ENCODE peak calls at places on chromosome 1, in four cellular contexts. One of them, this sample, is unnamed.

GRCh38 chr1:205849619-205850355 is at the start of gene PM20D1:
- DNase-seq in substantia nigra: no peak
- DNase-seq in H9: peak; percentile 46
- DNase-seq in adrenal gland: peak; percentile 75
- DNase-seq in this sample: no peak

GRCh38 chr1:204564835-204565234 is 48.6 kb downstream of the MDM4 start:
- DNase-seq in substantia nigra: no peak
- DNase-seq in H9: no peak
- DNase-seq in adrenal gland: no peak
- DNase-seq in this sample: no peak

GRCh38 chr1:185567006-185567405 is 167.2 kb upstream of the HMCN1 start:
- DNase-seq in substantia nigra: no peak
- DNase-seq in adrenal gland: no peak
- DNase-seq in H9: no peak
- DNase-seq in this sample: no peak

GRCh38 chr1:61322769-61323168 is 240.4 kb downstream of the NFIA start:
- DNase-seq in H9: no peak
- DNase-seq in substantia nigra: no peak
- DNase-seq in adrenal gland: no peak
- DNase-seq in this sample: no peak

GRCh38 chr1:29925058-29925457 is 688.7 kb downstream of the PTPRU start:
- DNase-seq in adrenal gland: no peak
- DNase-seq in substantia nigra: no peak
- DNase-seq in H9: no peak
- DNase-seq in this sample: no peak

GRCh38 chr1:43348809-43349593 is 9.8 kb upstream of the CDC20 start:
- DNase-seq in H9: peak; percentile 98
- DNase-seq in adrenal gland: peak; percentile 89
- DNase-seq in substantia nigra: peak; percentile 59
- DNase-seq in this sample: peak; percentile 59

GRCh38 chr1:101587749-101588148 is 350.9 kb downstream of the S1PR1 start:
- DNase-seq in substantia nigra: no peak
- DNase-seq in H9: no peak
- DNase-seq in adrenal gland: peak; percentile 26
- DNase-seq in this sample: peak; percentile 27

GRCh38 chr1:226870323-226871046 is at the start of gene PSEN2:
- DNase-seq in H9: peak; percentile 60
- DNase-seq in adrenal gland: peak; percentile 86
- DNase-seq in substantia nigra: peak; percentile 27
- DNase-seq in this sample: peak; percentile 81

GRCh38 chr1:98947071-98947470 is 57.6 kb downstream of the PLPPR5 start:
- DNase-seq in H9: no peak
- DNase-seq in substantia nigra: no peak
- DNase-seq in adrenal gland: no peak
- DNase-seq in this sample: no peak

GRCh38 chr1:162690672-162691434 is 58.6 kb downstream of the DDR2 start:
- DNase-seq in substantia nigra: no peak
- DNase-seq in adrenal gland: peak; percentile 92
- DNase-seq in H9: peak; percentile 61
- DNase-seq in this sample: peak; percentile 39

GRCh38 chr1:206687915-206688442 is 3.3 kb downstream of the MAPKAPK2 start:
- DNase-seq in H9: peak; percentile 85
- DNase-seq in substantia nigra: no peak
- DNase-seq in adrenal gland: peak; percentile 70
- DNase-seq in this sample: peak; percentile 75

GRCh38 chr1:151106891-151107290 is 36.3 kb downstream of the GABPB2 start:
- DNase-seq in substantia nigra: no peak
- DNase-seq in H9: no peak
- DNase-seq in adrenal gland: no peak
- DNase-seq in this sample: no peak

GRCh38 chr1:79497193-79497773 is 490.8 kb upstream of the ADGRL4 start:
- DNase-seq in substantia nigra: peak; percentile 4
- DNase-seq in H9: no peak
- DNase-seq in adrenal gland: no peak
- DNase-seq in this sample: peak; percentile 64

GRCh38 chr1:37793773-37794371 is at the start of gene MANEAL:
- DNase-seq in H9: peak; percentile 56
- DNase-seq in adrenal gland: peak; percentile 46
- DNase-seq in substantia nigra: peak; percentile 29
- DNase-seq in this sample: peak; percentile 74

GRCh38 chr1:180372728-180373127 is 129.6 kb downstream of the ACBD6 start:
- DNase-seq in adrenal gland: no peak
- DNase-seq in substantia nigra: no peak
- DNase-seq in H9: no peak
- DNase-seq in this sample: no peak

GRCh38 chr1:39230261-39231190 is 26.0 kb downstream of the MACF1 start:
- DNase-seq in H9: no peak
- DNase-seq in adrenal gland: peak; percentile 60
- DNase-seq in substantia nigra: no peak
- DNase-seq in this sample: no peak

GRCh38 chr1:29974345-29974744 is 738.0 kb downstream of the PTPRU start:
- DNase-seq in adrenal gland: no peak
- DNase-seq in H9: peak; percentile 50
- DNase-seq in substantia nigra: no peak
- DNase-seq in this sample: no peak

GRCh38 chr1:228898582-228898992 is 163.3 kb downstream of the RHOU start:
- DNase-seq in adrenal gland: no peak
- DNase-seq in substantia nigra: no peak
- DNase-seq in H9: no peak
- DNase-seq in this sample: no peak

GRCh38 chr1:154837679-154838171 is 32.4 kb downstream of the KCNN3 start:
- DNase-seq in H9: no peak
- DNase-seq in substantia nigra: no peak
- DNase-seq in adrenal gland: no peak
- DNase-seq in this sample: peak; percentile 90

GRCh38 chr1:116228501-116228900 is 117.3 kb downstream of the MAB21L3 start:
- DNase-seq in H9: no peak
- DNase-seq in substantia nigra: no peak
- DNase-seq in adrenal gland: no peak
- DNase-seq in this sample: no peak

GRCh38 chr1:84192681-84193080 is 48.6 kb downstream of the PRKACB start:
- DNase-seq in H9: no peak
- DNase-seq in adrenal gland: no peak
- DNase-seq in substantia nigra: no peak
- DNase-seq in this sample: no peak

GRCh38 chr1:168635129-168635528 is 58.7 kb downstream of the XCL1 start:
- DNase-seq in adrenal gland: no peak
- DNase-seq in H9: no peak
- DNase-seq in substantia nigra: no peak
- DNase-seq in this sample: no peak

GRCh38 chr1:84847253-84848247 is 45.5 kb downstream of the LPAR3 start:
- DNase-seq in H9: no peak
- DNase-seq in substantia nigra: peak; percentile 3
- DNase-seq in adrenal gland: peak; percentile 45
- DNase-seq in this sample: peak; percentile 74

GRCh38 chr1:219585837-219586465 is 27.0 kb downstream of the ZC3H11B start:
- DNase-seq in H9: no peak
- DNase-seq in substantia nigra: no peak
- DNase-seq in adrenal gland: no peak
- DNase-seq in this sample: peak; percentile 47

GRCh38 chr1:155942578-155943141 is 1.2 kb downstream of the RXFP4 start:
- DNase-seq in substantia nigra: no peak
- DNase-seq in H9: no peak
- DNase-seq in adrenal gland: no peak
- DNase-seq in this sample: peak; percentile 40

GRCh38 chr1:3618904-3619671 is 5.7 kb upstream of the TPRG1L start:
- DNase-seq in H9: peak; percentile 79
- DNase-seq in adrenal gland: peak; percentile 61
- DNase-seq in substantia nigra: peak; percentile 73
- DNase-seq in this sample: peak; percentile 90

GRCh38 chr1:170520601-170521000 is 11.4 kb upstream of the GORAB start:
- DNase-seq in adrenal gland: no peak
- DNase-seq in H9: no peak
- DNase-seq in substantia nigra: no peak
- DNase-seq in this sample: no peak

GRCh38 chr1:84410328-84411107 is 12.2 kb downstream of the DNASE2B start:
- DNase-seq in adrenal gland: no peak
- DNase-seq in substantia nigra: no peak
- DNase-seq in H9: no peak
- DNase-seq in this sample: no peak

DNA sequence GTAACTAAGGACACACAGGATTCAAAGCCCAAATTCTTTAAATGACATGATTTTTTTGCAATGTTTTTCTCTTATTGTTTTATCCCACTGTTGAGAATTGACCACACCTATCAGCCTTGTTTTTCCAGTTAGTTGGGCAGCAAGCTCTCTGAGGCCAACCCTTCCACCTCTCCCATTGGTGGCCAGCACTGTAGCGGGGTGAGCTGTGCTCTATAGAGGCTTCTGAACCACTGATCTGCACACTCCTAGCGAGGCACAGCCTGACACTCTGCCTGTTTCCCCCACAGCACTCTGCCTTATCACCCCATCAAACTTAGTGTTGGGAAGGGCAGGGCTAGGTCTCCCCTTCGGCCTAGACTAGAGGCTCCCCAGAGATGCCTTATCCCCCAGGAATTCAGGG is 19.5 kb downstream of the AHDC1 start:
- DNase-seq in adrenal gland: no peak
- DNase-seq in H9: no peak
- DNase-seq in substantia nigra: no peak
- DNase-seq in this sample: no peak
- H3K27ac ChIP-seq in adrenal gland: peak overlapping the region; percentile 63
- H3K27ac ChIP-seq in H9: no peak overlapping the region
- H3K27ac ChIP-seq in substantia nigra: no peak overlapping the region
- H3K27ac ChIP-seq in this sample: no peak overlapping the region

GRCh38 chr1:238485906-238486219 is 595.1 kb upstream of the ZP4 start:
- DNase-seq in substantia nigra: no peak
- DNase-seq in H9: peak; percentile 57
- DNase-seq in adrenal gland: no peak
- DNase-seq in this sample: no peak
- H3K27ac ChIP-seq in substantia nigra: no peak overlapping the region
- H3K27ac ChIP-seq in H9: peak overlapping the region; percentile 41
- H3K27ac ChIP-seq in adrenal gland: no peak overlapping the region
- H3K27ac ChIP-seq in this sample: no peak overlapping the region

GRCh38 chr1:232767381-232768074 is 37.7 kb upstream of the MAP10 start:
- DNase-seq in adrenal gland: peak; percentile 64
- DNase-seq in substantia nigra: no peak
- DNase-seq in H9: no peak
- DNase-seq in this sample: no peak
- H3K27ac ChIP-seq in adrenal gland: peak overlapping the region; percentile 30
- H3K27ac ChIP-seq in substantia nigra: no peak overlapping the region
- H3K27ac ChIP-seq in H9: no peak overlapping the region
- H3K27ac ChIP-seq in this sample: no peak overlapping the region

GRCh38 chr1:78359666-78360065 is 131.1 kb upstream of the PTGFR start:
- DNase-seq in adrenal gland: no peak
- DNase-seq in H9: no peak
- DNase-seq in substantia nigra: no peak
- DNase-seq in this sample: no peak

GRCh38 chr1:78358145-78358544 is 132.6 kb upstream of the PTGFR start:
- DNase-seq in H9: no peak
- DNase-seq in substantia nigra: no peak
- DNase-seq in adrenal gland: no peak
- DNase-seq in this sample: no peak

GRCh38 chr1:78351551-78352216 is 139.1 kb upstream of the PTGFR start:
- DNase-seq in substantia nigra: no peak
- DNase-seq in H9: no peak
- DNase-seq in adrenal gland: no peak
- DNase-seq in this sample: no peak

GRCh38 chr1:78360584-78360983 is 130.2 kb upstream of the PTGFR start:
- DNase-seq in substantia nigra: no peak
- DNase-seq in adrenal gland: no peak
- DNase-seq in H9: no peak
- DNase-seq in this sample: no peak

GRCh38 chr1:78355646-78356045 is 135.1 kb upstream of the PTGFR start:
- DNase-seq in substantia nigra: no peak
- DNase-seq in H9: no peak
- DNase-seq in adrenal gland: no peak
- DNase-seq in this sample: no peak
- H3K27ac ChIP-seq in substantia nigra: no peak overlapping the region
- H3K27ac ChIP-seq in H9: no peak overlapping the region
- H3K27ac ChIP-seq in adrenal gland: no peak overlapping the region
- H3K27ac ChIP-seq in this sample: no peak overlapping the region

GRCh38 chr1:66752000-66752592 is at the start of gene DYNLT5:
- DNase-seq in substantia nigra: peak; percentile 61
- DNase-seq in adrenal gland: peak; percentile 23
- DNase-seq in H9: peak; percentile 78
- DNase-seq in this sample: no peak
- H3K27ac ChIP-seq in substantia nigra: peak within 1 kb of the TSS; percentile 7
- H3K27ac ChIP-seq in adrenal gland: no peak within 1 kb of the TSS
- H3K27ac ChIP-seq in H9: no peak within 1 kb of the TSS
- H3K27ac ChIP-seq in this sample: no peak within 1 kb of the TSS

DNA sequence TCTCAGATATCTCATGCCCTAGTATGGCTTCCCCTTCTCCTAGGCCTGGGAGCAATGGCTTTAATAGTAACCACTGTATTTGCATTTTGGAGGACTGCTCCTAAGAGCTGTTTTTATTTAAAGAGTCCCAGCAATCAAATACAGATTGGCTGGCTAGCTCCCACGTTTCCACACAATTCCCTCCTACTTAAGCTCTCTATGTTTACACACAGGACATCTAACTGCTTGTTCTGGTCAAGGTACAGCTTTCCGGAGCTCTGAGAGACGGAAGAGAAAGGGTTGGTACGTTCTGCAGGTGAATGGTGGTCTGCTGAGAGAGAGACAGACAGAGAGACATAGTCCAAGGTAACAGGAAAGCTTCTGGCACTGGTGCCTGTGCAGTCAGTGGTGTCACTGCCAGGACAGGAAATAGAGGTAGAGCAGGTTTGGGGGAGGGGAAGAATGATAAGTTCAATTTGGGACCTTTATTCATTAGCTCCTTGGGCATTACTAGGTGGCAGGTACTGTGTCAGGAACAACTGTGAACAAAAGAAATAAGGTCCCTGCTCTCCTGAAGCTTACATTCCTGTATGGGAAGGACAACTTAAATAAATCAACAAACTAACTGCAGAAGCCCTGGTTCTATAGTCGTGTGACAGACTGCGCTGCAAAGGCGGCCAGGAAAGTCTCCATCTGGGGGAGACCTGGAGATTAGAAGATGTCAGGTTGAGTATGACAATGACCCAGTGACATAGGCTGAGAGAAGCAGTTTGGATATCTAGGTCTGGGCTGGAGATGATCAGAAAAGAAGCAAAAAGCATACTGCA is 1.2 kb upstream of the SLC25A33 start:
- DNase-seq in substantia nigra: no peak
- DNase-seq in H9: no peak
- DNase-seq in adrenal gland: no peak
- DNase-seq in this sample: no peak
- H3K27ac ChIP-seq in substantia nigra: peak overlapping the region; percentile 84
- H3K27ac ChIP-seq in H9: no peak overlapping the region
- H3K27ac ChIP-seq in adrenal gland: no peak overlapping the region
- H3K27ac ChIP-seq in this sample: no peak overlapping the region

DNA sequence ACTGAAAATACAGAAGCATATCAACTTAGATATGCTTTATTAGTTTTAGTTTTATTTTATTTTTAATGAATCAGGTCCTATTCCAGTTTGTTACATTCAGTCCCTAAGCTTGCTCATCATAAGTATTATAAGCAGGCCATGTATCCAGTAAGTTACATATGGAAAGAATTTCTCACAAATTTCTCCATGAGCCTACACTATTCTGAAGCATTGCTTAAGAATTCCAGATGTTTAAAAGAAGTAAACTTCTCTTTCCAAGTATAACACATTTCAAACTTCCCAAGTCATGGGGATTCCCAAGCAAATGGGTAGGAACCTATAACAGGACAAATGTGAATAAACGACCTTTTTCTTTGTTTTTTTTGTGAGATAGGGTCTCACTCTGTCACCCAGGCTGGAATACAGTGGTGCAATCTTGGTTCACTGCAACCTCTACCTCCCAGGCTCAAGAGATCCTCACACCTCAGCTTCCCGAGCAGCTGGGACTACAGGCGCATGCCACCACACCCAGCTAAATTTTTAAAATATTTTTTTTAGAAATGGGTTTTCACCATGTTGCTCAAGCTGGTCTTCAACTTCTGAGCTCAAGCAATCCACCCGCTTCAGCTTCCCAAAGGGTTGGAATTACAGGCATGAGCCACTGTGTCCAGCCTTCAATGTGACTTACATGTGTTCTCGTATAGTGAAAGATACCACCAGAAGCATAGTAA is 39.0 kb downstream of the ST7L start:
- DNase-seq in substantia nigra: no peak
- DNase-seq in adrenal gland: no peak
- DNase-seq in H9: no peak
- DNase-seq in this sample: no peak
- H3K27ac ChIP-seq in substantia nigra: no peak overlapping the region
- H3K27ac ChIP-seq in adrenal gland: no peak overlapping the region
- H3K27ac ChIP-seq in H9: no peak overlapping the region
- H3K27ac ChIP-seq in this sample: no peak overlapping the region